ENCODE peak calls at places on chromosomes 6 and 20, in seven cellular contexts. M, R, P, G, N, C and Q are unnamed samples.

GRCh38 chr6:48078092-48078491 is 32.9 kb downstream of the PTCHD4 start:
- DNase-seq in M (no peak), R (no peak), P (no peak), G (no peak), N (no peak), C (no peak), Q (no peak)

GRCh38 chr6:150346346-150346745 is 22.5 kb upstream of the IYD start:
- DNase-seq in M (no peak), R (peak), P (peak), G (no peak), N (no peak), C (no peak), Q (no peak)

GRCh38 chr6:148509789-148510581 is 167.3 kb downstream of the SASH1 start:
- DNase-seq in M (no peak), R (peak), P (peak), G (peak), N (no peak), C (no peak), Q (peak)

GRCh38 chr6:16802071-16802470 is 40.8 kb upstream of the ATXN1 start:
- DNase-seq in M (no peak), R (no peak), P (peak), G (peak), N (no peak), C (no peak), Q (no peak)

GRCh38 chr6:109073344-109074235 is 21.1 kb downstream of the SESN1 start:
- DNase-seq in M (no peak), R (peak), P (peak), G (peak), N (peak), C (peak), Q (peak)

GRCh38 chr6:144215402-144215931 is 65.2 kb downstream of the STX11 start:
- DNase-seq in M (peak), R (no peak), P (peak), G (peak), N (peak), C (no peak), Q (no peak)

GRCh38 chr20:17536944-17537444 is 5.8 kb upstream of the BFSP1 start:
- DNase-seq in M (peak), R (peak), P (peak), G (peak), N (peak), C (peak), Q (peak)

GRCh38 chr6:41594766-41595165 is 43.5 kb upstream of the MDFI start:
- DNase-seq in M (no peak), R (no peak), P (no peak), G (no peak), N (no peak), C (no peak), Q (no peak)

GRCh38 chr20:51029963-51030930 is 7.3 kb upstream of the KCNG1 start:
- DNase-seq in M (no peak), R (no peak), P (no peak), G (peak), N (no peak), C (no peak), Q (peak)

GRCh38 chr6:83867527-83868161 is 8.2 kb downstream of the CYB5R4 start:
- DNase-seq in M (no peak), R (no peak), P (peak), G (peak), N (no peak), C (no peak), Q (peak)

GRCh38 chr6:7112741-7113313 is 5.1 kb downstream of the RREB1 start:
- DNase-seq in M (no peak), R (no peak), P (no peak), G (peak), N (no peak), C (peak), Q (peak)

GRCh38 chr6:144307880-144308279 is 22.7 kb downstream of the UTRN start:
- DNase-seq in M (no peak), R (no peak), P (no peak), G (no peak), N (no peak), C (no peak), Q (no peak)

GRCh38 chr20:58453391-58453790 is 61.8 kb downstream of the APCDD1L start:
- DNase-seq in M (no peak), R (no peak), P (no peak), G (no peak), N (no peak), C (no peak), Q (no peak)

GRCh38 chr6:104483225-104483834 is 376.4 kb downstream of the HACE1 start:
- DNase-seq in M (no peak), R (no peak), P (peak), G (no peak), N (no peak), C (no peak), Q (peak)

GRCh38 chr20:59706106-59706693 is 101.9 kb downstream of the PHACTR3 start:
- DNase-seq in M (no peak), R (no peak), P (no peak), G (no peak), N (no peak), C (no peak), Q (no peak)